ENCODE peak calls at places on chromosomes 5 and 9, in seven cellular contexts. R, B, E, W, Y, S and H are unnamed samples.

GRCh38 chr9:101398930-101399640 is 434 bp downstream of the ZNF189 start:
- DNase-seq in R (peak), B (no peak), E (no peak), W (no peak), Y (no peak), S (no peak), H (no peak)

GRCh38 chr9:25964239-25964638 is 286.0 kb upstream of the TUSC1 start:
- DNase-seq in R (peak), B (peak), E (peak), W (peak), Y (no peak), S (peak), H (no peak)

GRCh38 chr5:9091896-9092662 is 453.8 kb downstream of the SEMA5A start:
- DNase-seq in R (no peak), B (no peak), E (no peak), W (no peak), Y (no peak), S (no peak), H (no peak)

GRCh38 chr9:130453487-130453886 is 8.7 kb downstream of the ASS1 start:
- DNase-seq in R (peak), B (no peak), E (no peak), W (no peak), Y (no peak), S (no peak), H (no peak)

GRCh38 chr5:56059854-56060253 is 65.1 kb upstream of the IL6ST start:
- DNase-seq in R (no peak), B (no peak), E (no peak), W (no peak), Y (no peak), S (no peak), H (no peak)

GRCh38 chr9:35659340-35659739 is 1.2 kb downstream of the CCDC107 start:
- DNase-seq in R (no peak), B (no peak), E (no peak), W (no peak), Y (no peak), S (no peak), H (peak)

GRCh38 chr5:57097526-57097925 is 76.3 kb upstream of the GPBP1 start:
- DNase-seq in R (no peak), B (no peak), E (no peak), W (no peak), Y (no peak), S (no peak), H (no peak)

GRCh38 chr9:90801507-90802289 is at the start of gene SYK:
- DNase-seq in R (no peak), B (peak), E (peak), W (peak), Y (no peak), S (no peak), H (no peak)

GRCh38 chr5:38265546-38266179 is 7.3 kb downstream of the EGFLAM start:
- DNase-seq in R (peak), B (peak), E (peak), W (peak), Y (no peak), S (peak), H (peak)

GRCh38 chr5:157120102-157120501 is 11.3 kb upstream of the HAVCR2 start:
- DNase-seq in R (no peak), B (no peak), E (no peak), W (no peak), Y (no peak), S (no peak), H (no peak)

GRCh38 chr9:94210616-94211603 is 48.2 kb upstream of the ZNF169 start:
- DNase-seq in R (no peak), B (no peak), E (no peak), W (no peak), Y (no peak), S (no peak), H (peak)

GRCh38 chr9:123735376-123735775 is 194.6 kb downstream of the DENND1A start:
- DNase-seq in R (no peak), B (no peak), E (no peak), W (no peak), Y (no peak), S (no peak), H (no peak)

GRCh38 chr9:28598396-28598795 is 1025.1 kb upstream of the C9orf72 start:
- DNase-seq in R (no peak), B (no peak), E (peak), W (peak), Y (no peak), S (no peak), H (no peak)

GRCh38 chr5:148491793-148492184 is 108.0 kb downstream of the FBXO38 start:
- DNase-seq in R (no peak), B (no peak), E (no peak), W (no peak), Y (no peak), S (no peak), H (no peak)

GRCh38 chr5:36877667-36878420 is 1.3 kb downstream of the NIPBL start:
- DNase-seq in R (peak), B (no peak), E (no peak), W (no peak), Y (no peak), S (no peak), H (peak)

GRCh38 chr5:34822921-34823715 is 15.8 kb upstream of the TTC23L start:
- DNase-seq in R (no peak), B (no peak), E (no peak), W (no peak), Y (no peak), S (no peak), H (no peak)

GRCh38 chr5:122704247-122705036 is 70.4 kb upstream of the SNX2 start:
- DNase-seq in R (peak), B (no peak), E (peak), W (no peak), Y (no peak), S (no peak), H (peak)

GRCh38 chr9:111926421-111926875 is 29.8 kb downstream of the UGCG start:
- DNase-seq in R (no peak), B (no peak), E (no peak), W (no peak), Y (peak), S (no peak), H (peak)

GRCh38 chr5:87403899-87404298 is 8.8 kb downstream of the CCNH start:
- DNase-seq in R (no peak), B (no peak), E (no peak), W (no peak), Y (no peak), S (no peak), H (no peak)

GRCh38 chr5:87114631-87115030 is 153.1 kb upstream of the RASA1 start:
- DNase-seq in R (no peak), B (no peak), E (no peak), W (no peak), Y (no peak), S (no peak), H (no peak)

GRCh38 chr5:159951387-159951786 is 35.1 kb downstream of the ADRA1B start:
- DNase-seq in R (peak), B (peak), E (peak), W (peak), Y (no peak), S (no peak), H (peak)

GRCh38 chr5:142779163-142779562 is 9.0 kb downstream of the ARHGAP26 start:
- DNase-seq in R (peak), B (no peak), E (no peak), W (no peak), Y (no peak), S (no peak), H (no peak)

GRCh38 chr5:156799171-156799570 is 50.9 kb upstream of the PPP1R2B start:
- DNase-seq in R (no peak), B (no peak), E (no peak), W (no peak), Y (no peak), S (no peak), H (no peak)

GRCh38 chr9:92489209-92489608 is 6.9 kb upstream of the ASPN start:
- DNase-seq in R (no peak), B (no peak), E (no peak), W (no peak), Y (no peak), S (no peak), H (no peak)

GRCh38 chr5:27619982-27620381 is 581.6 kb upstream of the CDH9 start:
- DNase-seq in R (no peak), B (no peak), E (no peak), W (no peak), Y (no peak), S (no peak), H (no peak)

GRCh38 chr5:151799407-151799806 is 27.7 kb downstream of the G3BP1 start:
- DNase-seq in R (no peak), B (no peak), E (no peak), W (no peak), Y (no peak), S (no peak), H (no peak)

GRCh38 chr5:136211282-136211681 is 18.3 kb upstream of the SMIM32 start:
- DNase-seq in R (no peak), B (no peak), E (no peak), W (no peak), Y (no peak), S (no peak), H (no peak)

GRCh38 chr9:16680965-16681658 is 189.4 kb downstream of the BNC2 start:
- DNase-seq in R (no peak), B (no peak), E (no peak), W (no peak), Y (no peak), S (no peak), H (no peak)

GRCh38 chr9:98992885-98993569 is 49.3 kb downstream of the COL15A1 start:
- DNase-seq in R (peak), B (no peak), E (no peak), W (peak), Y (no peak), S (no peak), H (no peak)

GRCh38 chr5:135568241-135568640 is 10.6 kb downstream of the CXCL14 start:
- DNase-seq in R (no peak), B (no peak), E (no peak), W (no peak), Y (no peak), S (no peak), H (no peak)

GRCh38 chr5:14400085-14400484 is 181.5 kb upstream of the OTULINL start:
- DNase-seq in R (peak), B (no peak), E (no peak), W (no peak), Y (no peak), S (no peak), H (peak)

GRCh38 chr5:151093476-151093889 is 12.6 kb upstream of the TNIP1 start:
- DNase-seq in R (peak), B (no peak), E (no peak), W (no peak), Y (no peak), S (no peak), H (no peak)

GRCh38 chr5:10145922-10146321 is 103.8 kb downstream of the ATPSCKMT start:
- DNase-seq in R (peak), B (no peak), E (no peak), W (no peak), Y (no peak), S (no peak), H (peak)

GRCh38 chr5:75053286-75054109 is 1.1 kb upstream of the GCNT4 start:
- DNase-seq in R (peak), B (peak), E (peak), W (peak), Y (no peak), S (peak), H (peak)

GRCh38 chr5:142602720-142603245 is 83.1 kb downstream of the FGF1 start:
- DNase-seq in R (no peak), B (no peak), E (no peak), W (no peak), Y (no peak), S (no peak), H (no peak)

GRCh38 chr5:68456756-68457217 is 241.2 kb downstream of the PIK3R1 start:
- DNase-seq in R (no peak), B (no peak), E (peak), W (no peak), Y (no peak), S (no peak), H (no peak)

GRCh38 chr9:33637881-33638280 is 113.8 kb downstream of the ANKRD18B start:
- DNase-seq in R (no peak), B (no peak), E (peak), W (no peak), Y (no peak), S (no peak), H (no peak)

GRCh38 chr5:118478852-118479251 is 509.5 kb downstream of the DTWD2 start:
- DNase-seq in R (no peak), B (no peak), E (no peak), W (no peak), Y (no peak), S (no peak), H (no peak)